ENCODE peak calls at places on chromosomes 11 and 22, in eight cellular contexts. F is heart left ventricle, Q is neural progenitor cell, H is left ventricle myocardium inferior, R is pancreas, A is heart right ventricle, Z is testis, O is fibroblast of lung. V is an unnamed sample.

GRCh38 chr11:128467610-128468041 is 119.7 kb downstream of the ETS1 start:
- DNase-seq in F (peak; percentile 60), Q (no peak), H (no peak), R (no peak), A (peak; percentile 42), Z (no peak), O (peak; percentile 100), V (no peak)

GRCh38 chr11:75582935-75583709 is 21.1 kb downstream of the SERPINH1 start:
- DNase-seq in F (peak; percentile 86), Q (peak; percentile 90), H (peak; percentile 70), R (peak; percentile 49), A (peak; percentile 68), Z (peak; percentile 60), O (peak; percentile 77), V (peak; percentile 83)

GRCh38 chr22:46457502-46458488 is 79.6 kb downstream of the CELSR1 start:
- DNase-seq in F (peak; percentile 49), Q (peak; percentile 41), H (no peak), R (no peak), A (no peak), Z (no peak), O (peak; percentile 87), V (peak; percentile 59)

GRCh38 chr22:37943471-37944198 is 9.8 kb downstream of the C22orf23 start:
- DNase-seq in F (no peak), Q (no peak), H (no peak), R (no peak), A (no peak), Z (no peak), O (no peak), V (no peak)

GRCh38 chr22:40791241-40791640 is 27.9 kb downstream of the SLC25A17 start:
- DNase-seq in F (no peak), Q (no peak), H (no peak), R (no peak), A (no peak), Z (no peak), O (peak; percentile 58), V (no peak)

GRCh38 chr11:126308271-126308671 is 4.4 kb downstream of the DCPS start:
- DNase-seq in F (no peak), Q (no peak), H (no peak), R (no peak), A (no peak), Z (no peak), O (no peak), V (no peak)

GRCh38 chr22:28029201-28029948 is 110.3 kb upstream of the PITPNB start:
- DNase-seq in F (peak; percentile 64), Q (no peak), H (peak; percentile 45), R (peak; percentile 89), A (peak; percentile 49), Z (peak; percentile 7), O (peak; percentile 61), V (peak; percentile 79)

GRCh38 chr11:100203789-100204188 is 483.3 kb upstream of the ARHGAP42 start:
- DNase-seq in F (no peak), Q (no peak), H (no peak), R (no peak), A (no peak), Z (no peak), O (no peak), V (no peak)

GRCh38 chr22:37462983-37463382 is 23.2 kb downstream of the MFNG start:
- DNase-seq in F (peak; percentile 40), Q (peak; percentile 86), H (no peak), R (no peak), A (no peak), Z (peak; percentile 44), O (no peak), V (no peak)

GRCh38 chr11:1933416-1934325 is 13.5 kb upstream of the MRPL23 start:
- DNase-seq in F (peak; percentile 39), Q (no peak), H (no peak), R (no peak), A (no peak), Z (no peak), O (no peak), V (no peak)

GRCh38 chr11:76615950-76616349 is 54.6 kb downstream of the LRRC32 start:
- DNase-seq in F (peak; percentile 85), Q (no peak), H (peak; percentile 74), R (no peak), A (peak; percentile 82), Z (peak; percentile 60), O (peak; percentile 62), V (peak; percentile 66)

GRCh38 chr22:25475554-25476022 is 88.9 kb upstream of the GRK3 start:
- DNase-seq in F (no peak), Q (no peak), H (no peak), R (no peak), A (no peak), Z (peak; percentile 70), O (peak; percentile 69), V (peak; percentile 95)

GRCh38 chr11:9090488-9091043 is 833 bp downstream of the SCUBE2 start:
- DNase-seq in F (no peak), Q (peak; percentile 31), H (no peak), R (no peak), A (no peak), Z (no peak), O (no peak), V (no peak)

GRCh38 chr11:43923327-43924111 is 18.9 kb upstream of the C11orf96 start:
- DNase-seq in F (no peak), Q (peak; percentile 57), H (peak; percentile 49), R (no peak), A (peak; percentile 44), Z (peak; percentile 90), O (peak; percentile 68), V (peak; percentile 71)

GRCh38 chr11:86116996-86117705 is 48.3 kb upstream of the PICALM start:
- DNase-seq in F (no peak), Q (no peak), H (no peak), R (no peak), A (no peak), Z (no peak), O (peak; percentile 81), V (no peak)

DNA sequence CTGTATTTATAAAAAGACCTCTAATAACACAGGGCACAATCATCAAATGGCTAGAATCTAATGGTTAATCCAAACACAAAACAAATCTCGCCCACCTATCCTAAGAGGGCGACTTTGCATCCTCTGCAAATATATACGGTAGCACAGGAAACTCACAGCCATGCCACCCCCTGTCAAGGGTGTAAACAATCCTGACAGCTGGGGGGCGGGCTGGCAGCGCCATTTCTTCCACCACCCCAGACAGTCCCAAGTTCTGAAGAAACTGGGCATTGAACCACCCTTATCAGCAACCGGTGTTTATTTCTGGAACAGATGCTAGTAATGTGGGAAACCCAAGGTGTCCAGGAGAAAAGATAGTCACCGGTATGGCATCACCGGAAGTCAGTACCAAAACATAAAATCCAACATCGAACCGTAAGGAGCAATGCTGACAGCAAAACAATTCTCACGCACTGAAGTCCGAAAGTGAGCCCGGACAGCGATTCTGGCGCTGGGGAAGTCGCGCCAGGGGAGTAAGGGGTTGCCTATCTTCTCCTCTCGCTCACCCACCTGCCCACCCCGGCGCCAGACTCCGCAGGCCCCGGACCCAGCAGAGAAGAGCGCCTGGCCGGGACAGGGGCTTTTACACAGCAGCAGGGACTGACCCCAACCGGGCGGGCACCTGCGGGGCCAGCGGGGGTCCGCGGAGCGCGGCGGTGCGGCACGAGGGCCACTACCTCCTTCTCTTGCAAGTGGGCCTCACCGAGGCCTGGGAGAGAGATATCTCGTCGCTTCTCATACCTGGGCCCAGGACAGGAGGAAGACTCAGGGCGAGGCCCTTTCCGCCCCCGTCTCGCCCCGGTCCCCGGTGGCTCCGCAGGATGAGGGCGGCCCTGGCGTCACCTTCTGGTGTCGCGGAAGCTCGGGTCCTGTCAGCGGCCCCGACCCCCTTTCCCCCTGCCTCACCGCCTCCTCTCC is 643 bp downstream of the FBXO3 start:
- DNase-seq in F (no peak), Q (peak; percentile 58), H (no peak), R (no peak), A (no peak), Z (peak; percentile 28), O (peak; percentile 25), V (no peak)
- H3K27me3 ChIP-seq in F (peaks cover 6% of the 10 kb centered on the region), Q (peaks cover 33% of the 10 kb centered on the region), H (no peaks in the 10 kb centered on the region), R (no peaks in the 10 kb centered on the region), A (no peaks in the 10 kb centered on the region), Z (no peaks in the 10 kb centered on the region), O (no peaks in the 10 kb centered on the region), V (no peaks in the 10 kb centered on the region)

GRCh38 chr11:114137838-114138237 is 78.3 kb downstream of the ZBTB16 start:
- DNase-seq in F (no peak), Q (no peak), H (peak; percentile 57), R (no peak), A (no peak), Z (no peak), O (no peak), V (no peak)
- H3K4me1 ChIP-seq in F (peaks cover 89% of the 10 kb centered on the region), Q (peaks cover 36% of the 10 kb centered on the region), H (peaks cover 100% of the 10 kb centered on the region), R (peaks cover 5% of the 10 kb centered on the region), A (peaks cover 86% of the 10 kb centered on the region), Z (peaks cover 15% of the 10 kb centered on the region), O (no peaks in the 10 kb centered on the region), V (no peaks in the 10 kb centered on the region)

GRCh38 chr22:20438678-20439492 is 1.3 kb upstream of the SCARF2 start:
- DNase-seq in F (peak; percentile 55), Q (peak; percentile 42), H (no peak), R (no peak), A (no peak), Z (no peak), O (no peak), V (peak; percentile 9)

GRCh38 chr22:20436309-20437252 is 1.0 kb downstream of the SCARF2 start:
- DNase-seq in F (peak; percentile 72), Q (peak; percentile 85), H (no peak), R (no peak), A (peak; percentile 45), Z (no peak), O (peak; percentile 56), V (no peak)

GRCh38 chr22:20438066-20438677 is 547 bp upstream of the SCARF2 start:
- DNase-seq in F (peak; percentile 57), Q (peak; percentile 57), H (no peak), R (no peak), A (no peak), Z (no peak), O (peak; percentile 64), V (no peak)

GRCh38 chr22:20435436-20436308 is 2.0 kb downstream of the SCARF2 start:
- DNase-seq in F (peak; percentile 38), Q (no peak), H (no peak), R (no peak), A (no peak), Z (no peak), O (no peak), V (no peak)

GRCh38 chr22:20437253-20438065 is at the start of gene SCARF2:
- DNase-seq in F (peak; percentile 84), Q (peak; percentile 81), H (peak; percentile 71), R (no peak), A (peak; percentile 72), Z (no peak), O (peak; percentile 73), V (peak; percentile 65)
- H3K27me3 ChIP-seq in F (peaks cover 29% of the 10 kb centered on the region), Q (peaks cover 81% of the 10 kb centered on the region), H (peaks cover 33% of the 10 kb centered on the region), R (no peaks in the 10 kb centered on the region), A (no peaks in the 10 kb centered on the region), Z (no peaks in the 10 kb centered on the region), O (no peaks in the 10 kb centered on the region), V (peaks cover 18% of the 10 kb centered on the region)

DNA sequence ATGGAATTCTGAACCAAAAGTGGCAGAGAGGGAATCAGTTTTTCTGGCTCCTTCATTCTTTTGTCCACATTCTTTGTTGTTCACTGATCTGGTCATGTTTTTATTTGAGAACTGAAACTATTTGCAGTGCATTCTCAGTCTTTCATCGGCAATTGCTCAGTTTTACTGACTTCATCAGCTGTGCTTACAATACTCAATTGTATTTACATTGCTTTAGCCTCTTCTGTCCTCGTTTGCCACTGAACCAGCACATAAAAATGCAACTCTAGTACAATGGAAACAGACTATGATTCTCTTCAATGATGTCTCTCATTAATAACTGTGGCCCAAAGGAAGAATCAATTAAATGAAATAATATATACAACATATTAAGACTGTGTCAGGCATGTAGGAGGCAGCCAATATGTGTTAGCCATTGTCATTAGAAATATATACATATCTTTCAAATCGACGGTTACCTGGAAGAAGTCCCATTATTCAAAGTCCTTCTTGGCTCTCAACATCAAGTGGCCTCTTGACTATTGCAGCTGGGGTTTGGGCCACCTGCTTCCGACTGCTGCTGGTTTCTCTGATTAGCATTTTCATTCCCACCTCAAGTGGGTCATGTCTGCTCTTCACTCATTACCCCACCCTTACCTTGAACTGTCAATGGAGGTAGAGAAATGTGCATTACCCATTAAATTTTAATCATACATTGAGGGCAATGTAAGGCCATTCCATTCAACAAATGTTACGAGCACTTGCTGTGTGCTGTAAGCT is 600.1 kb downstream of the INSC start:
- DNase-seq in F (no peak), Q (no peak), H (no peak), R (no peak), A (no peak), Z (no peak), O (no peak), V (no peak)
- H3K4me1 ChIP-seq in F (no peaks in the 10 kb centered on the region), Q (peaks cover 44% of the 10 kb centered on the region), H (peaks cover 12% of the 10 kb centered on the region), R (no peaks in the 10 kb centered on the region), A (no peaks in the 10 kb centered on the region), Z (no peaks in the 10 kb centered on the region), O (no peaks in the 10 kb centered on the region), V (no peaks in the 10 kb centered on the region)

V was measured in BE2C.